ENCODE peak calls at places on chromosome 9, in eight cellular contexts. P is aorta, V is heart left ventricle, B is HL-60, D is OCI-LY7, L is caudate nucleus, U is heart right ventricle, G is mesendoderm. T is an unnamed sample.

GRCh38 chr9:119088002-119088401 is 281.2 kb downstream of the BRINP1 start:
- DNase-seq in P (no peak), U (no peak), D (no peak), V (no peak), L (no peak), G (peak), B (no peak), T (no peak)

GRCh38 chr9:81317939-81318338 is 371.4 kb downstream of the TLE1 start:
- DNase-seq in V (no peak), D (no peak), L (no peak), U (no peak), G (no peak), B (no peak), P (no peak), T (no peak)

GRCh38 chr9:130912932-130913598 is 16.5 kb upstream of the QRFP start:
- DNase-seq in B (no peak), P (peak), L (peak), V (no peak), G (no peak), D (no peak), U (peak), T (no peak)

GRCh38 chr9:125538092-125538473 is 168.9 kb downstream of the MAPKAP1 start:
- DNase-seq in L (no peak), P (no peak), B (no peak), G (no peak), D (no peak), V (peak), U (no peak), T (no peak)

GRCh38 chr9:129838707-129839259 is 3.5 kb downstream of the USP20 start:
- DNase-seq in L (no peak), U (no peak), P (no peak), V (no peak), D (no peak), B (peak), G (no peak), T (peak)

GRCh38 chr9:126528111-126528510 is 85.6 kb upstream of the LMX1B start:
- DNase-seq in B (no peak), P (no peak), U (no peak), V (no peak), G (peak), D (no peak), L (no peak), T (no peak)

GRCh38 chr9:19630762-19631161 is 158.1 kb downstream of the SLC24A2 start:
- DNase-seq in U (no peak), D (no peak), V (no peak), G (no peak), L (no peak), B (peak), P (no peak), T (no peak)

GRCh38 chr9:78114581-78114980 is 83.0 kb upstream of the GNAQ start:
- DNase-seq in U (no peak), G (no peak), L (no peak), V (no peak), D (no peak), P (no peak), B (no peak), T (no peak)

GRCh38 chr9:114837923-114838322 is 32.1 kb upstream of the TNFSF15 start:
- DNase-seq in P (no peak), U (no peak), G (no peak), L (no peak), B (no peak), V (no peak), D (no peak), T (no peak)

GRCh38 chr9:4986291-4986690 is 1.2 kb downstream of the JAK2 start:
- DNase-seq in D (peak), P (no peak), U (no peak), G (no peak), V (no peak), L (no peak), B (no peak), T (no peak)

GRCh38 chr9:34125681-34126206 is 754 bp downstream of the DCAF12 start:
- DNase-seq in U (no peak), B (peak), L (no peak), V (no peak), D (no peak), P (no peak), G (peak), T (peak)

GRCh38 chr9:1869843-1870242 is 145.3 kb upstream of the SMARCA2 start:
- DNase-seq in D (peak), G (peak), B (peak), L (no peak), V (no peak), U (no peak), P (no peak), T (no peak)

GRCh38 chr9:109313351-109313750 is 7.5 kb downstream of the EPB41L4B start:
- DNase-seq in U (no peak), P (no peak), D (no peak), G (no peak), B (no peak), L (no peak), V (no peak), T (no peak)
- H3K27ac ChIP-seq in U (peak), P (no peak), D (no peak), G (no peak), B (no peak), L (no peak), V (peak), T (no peak)

GRCh38 chr9:94175669-94176068 is 83.4 kb upstream of the ZNF169 start:
- DNase-seq in B (no peak), U (no peak), P (no peak), L (no peak), V (no peak), D (no peak), G (peak), T (no peak)

GRCh38 chr9:94169978-94170377 is 85.7 kb downstream of the PTPDC1 start:
- DNase-seq in P (no peak), V (no peak), L (no peak), B (no peak), D (no peak), U (no peak), G (no peak), T (no peak)

GRCh38 chr9:94176582-94176981 is 82.5 kb upstream of the ZNF169 start:
- DNase-seq in P (no peak), U (no peak), L (no peak), D (no peak), G (no peak), B (no peak), V (no peak), T (no peak)

GRCh38 chr9:94173632-94174031 is 85.5 kb upstream of the ZNF169 start:
- DNase-seq in U (no peak), P (no peak), L (no peak), D (no peak), B (no peak), G (no peak), V (no peak), T (no peak)

DNA sequence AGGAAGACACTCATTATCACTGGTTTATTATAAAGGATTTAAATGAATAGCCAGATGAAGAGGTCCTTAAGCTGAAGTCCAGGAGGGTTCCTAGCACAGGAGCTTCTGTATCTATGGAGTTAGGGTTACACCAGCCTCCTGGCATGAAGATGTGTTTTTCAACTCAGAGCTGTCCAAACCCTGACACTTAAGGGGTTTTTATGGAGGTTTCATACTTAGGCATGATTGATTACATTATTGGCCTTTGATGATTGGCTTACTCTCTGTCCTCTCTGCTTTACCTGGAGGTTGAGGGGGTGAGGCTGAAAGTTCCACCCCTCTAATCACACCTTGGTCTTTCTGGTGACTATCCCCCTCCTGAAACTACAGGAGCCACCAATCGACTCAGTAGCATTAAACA is 84.9 kb upstream of the ZNF169 start:
- DNase-seq in V (no peak), L (no peak), U (no peak), D (no peak), P (no peak), B (no peak), G (no peak), T (no peak)
- H3K27ac ChIP-seq in V (no peak), L (no peak), U (no peak), D (no peak), P (no peak), B (no peak), G (no peak), T (peak)

GRCh38 chr9:98105006-98105405 is 14.0 kb downstream of the TRIM14 start:
- DNase-seq in D (no peak), L (no peak), G (no peak), B (no peak), P (no peak), U (no peak), V (no peak), T (no peak)
- H3K27ac ChIP-seq in D (peak), L (no peak), G (no peak), B (peak), P (no peak), U (no peak), V (no peak), T (peak)

GRCh38 chr9:107778666-107779065 is 289.1 kb upstream of the KLF4 start:
- DNase-seq in V (no peak), L (no peak), U (no peak), D (no peak), P (no peak), B (no peak), G (no peak), T (no peak)

GRCh38 chr9:107782789-107783188 is 293.2 kb upstream of the KLF4 start:
- DNase-seq in V (no peak), G (no peak), D (no peak), P (no peak), L (no peak), U (no peak), B (peak), T (no peak)

GRCh38 chr9:107786561-107786960 is 297.0 kb upstream of the KLF4 start:
- DNase-seq in G (no peak), U (no peak), L (no peak), B (no peak), P (no peak), V (no peak), D (no peak), T (no peak)

GRCh38 chr9:107784235-107784958 is 294.8 kb upstream of the KLF4 start:
- DNase-seq in D (no peak), G (peak), B (no peak), P (no peak), V (peak), L (no peak), U (peak), T (no peak)

DNA sequence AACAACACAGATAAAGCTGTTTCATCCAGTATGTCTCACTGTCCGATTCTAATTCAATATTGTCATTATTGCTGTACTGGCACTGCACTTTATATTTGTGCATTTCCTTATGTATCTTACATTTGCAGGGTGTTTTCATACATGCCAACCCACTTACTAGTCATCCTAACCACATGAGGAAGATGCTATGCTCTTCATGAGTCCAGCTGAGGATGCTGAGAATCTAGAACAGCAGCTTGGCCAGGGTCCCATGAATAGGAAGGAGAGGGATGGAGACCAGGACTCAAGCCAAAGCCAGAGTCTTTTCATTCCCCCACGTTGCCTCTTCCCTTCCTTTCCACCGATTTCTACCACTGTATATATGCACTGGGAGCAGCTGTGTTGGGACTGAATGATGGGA is 292.8 kb upstream of the KLF4 start:
- DNase-seq in L (no peak), B (peak), D (no peak), P (no peak), G (no peak), V (no peak), U (no peak), T (no peak)
- H3K27ac ChIP-seq in L (no peak), B (no peak), D (no peak), P (no peak), G (no peak), V (no peak), U (no peak), T (no peak)

T was measured in naive thymus-derived CD4-positive, alpha-beta T cell.